ENCODE peak calls at places on chromosomes 1 and 21, in ten cellular contexts. One of them, this sample, is unnamed.

GRCh38 chr1:29379438-29380073 is 143.2 kb downstream of the PTPRU start:
- DNase-seq in HepG2: peak
- DNase-seq in K562: peak
- DNase-seq in transverse colon: no peak
- DNase-seq in suprapubic skin: no peak
- DNase-seq in HCT116: peak
- DNase-seq in H1: peak
- DNase-seq in spleen: no peak
- DNase-seq in stomach: no peak
- DNase-seq in endothelial cell of umbilical vein: peak
- DNase-seq in this sample: no peak

GRCh38 chr1:46459315-46459714 is 30.3 kb upstream of the DMBX1 start:
- DNase-seq in HepG2: no peak
- DNase-seq in spleen: no peak
- DNase-seq in transverse colon: no peak
- DNase-seq in H1: no peak
- DNase-seq in endothelial cell of umbilical vein: no peak
- DNase-seq in suprapubic skin: no peak
- DNase-seq in stomach: no peak
- DNase-seq in HCT116: no peak
- DNase-seq in K562: no peak
- DNase-seq in this sample: no peak

GRCh38 chr1:41020109-41020576 is 1.4 kb downstream of the SLFNL1 start:
- DNase-seq in K562: no peak
- DNase-seq in HepG2: no peak
- DNase-seq in suprapubic skin: no peak
- DNase-seq in transverse colon: no peak
- DNase-seq in endothelial cell of umbilical vein: no peak
- DNase-seq in HCT116: no peak
- DNase-seq in spleen: no peak
- DNase-seq in stomach: no peak
- DNase-seq in H1: no peak
- DNase-seq in this sample: no peak

GRCh38 chr21:25281134-25281533 is 326.1 kb downstream of the MRPL39 start:
- DNase-seq in transverse colon: no peak
- DNase-seq in K562: no peak
- DNase-seq in endothelial cell of umbilical vein: no peak
- DNase-seq in HepG2: no peak
- DNase-seq in suprapubic skin: no peak
- DNase-seq in stomach: no peak
- DNase-seq in HCT116: no peak
- DNase-seq in H1: no peak
- DNase-seq in spleen: no peak
- DNase-seq in this sample: no peak

GRCh38 chr1:16088996-16089395 is 15.5 kb upstream of the FAM131C start:
- DNase-seq in HCT116: no peak
- DNase-seq in transverse colon: no peak
- DNase-seq in K562: no peak
- DNase-seq in endothelial cell of umbilical vein: peak
- DNase-seq in stomach: no peak
- DNase-seq in HepG2: no peak
- DNase-seq in suprapubic skin: no peak
- DNase-seq in H1: no peak
- DNase-seq in spleen: no peak
- DNase-seq in this sample: no peak

GRCh38 chr1:184291701-184292100 is 95.1 kb upstream of the C1orf21 start:
- DNase-seq in HepG2: no peak
- DNase-seq in HCT116: no peak
- DNase-seq in K562: no peak
- DNase-seq in endothelial cell of umbilical vein: no peak
- DNase-seq in stomach: no peak
- DNase-seq in H1: no peak
- DNase-seq in suprapubic skin: no peak
- DNase-seq in transverse colon: no peak
- DNase-seq in spleen: no peak
- DNase-seq in this sample: no peak

GRCh38 chr1:190207733-190208132 is 269.9 kb downstream of the BRINP3 start:
- DNase-seq in HCT116: no peak
- DNase-seq in suprapubic skin: no peak
- DNase-seq in H1: no peak
- DNase-seq in spleen: no peak
- DNase-seq in HepG2: no peak
- DNase-seq in K562: no peak
- DNase-seq in stomach: no peak
- DNase-seq in endothelial cell of umbilical vein: no peak
- DNase-seq in transverse colon: no peak
- DNase-seq in this sample: no peak

GRCh38 chr21:31268090-31268489 is 76.0 kb downstream of the TIAM1 start:
- DNase-seq in transverse colon: no peak
- DNase-seq in spleen: no peak
- DNase-seq in HepG2: no peak
- DNase-seq in stomach: no peak
- DNase-seq in suprapubic skin: no peak
- DNase-seq in K562: no peak
- DNase-seq in endothelial cell of umbilical vein: no peak
- DNase-seq in HCT116: no peak
- DNase-seq in H1: no peak
- DNase-seq in this sample: no peak

GRCh38 chr1:84540759-84541158 is 33.5 kb downstream of the CTBS start:
- DNase-seq in K562: no peak
- DNase-seq in HCT116: no peak
- DNase-seq in H1: no peak
- DNase-seq in stomach: no peak
- DNase-seq in suprapubic skin: no peak
- DNase-seq in spleen: no peak
- DNase-seq in endothelial cell of umbilical vein: no peak
- DNase-seq in HepG2: no peak
- DNase-seq in transverse colon: no peak
- DNase-seq in this sample: no peak

GRCh38 chr1:84538599-84538998 is 32.2 kb upstream of the GNG5 start:
- DNase-seq in spleen: no peak
- DNase-seq in suprapubic skin: no peak
- DNase-seq in endothelial cell of umbilical vein: no peak
- DNase-seq in stomach: no peak
- DNase-seq in H1: no peak
- DNase-seq in transverse colon: no peak
- DNase-seq in HepG2: no peak
- DNase-seq in HCT116: no peak
- DNase-seq in K562: no peak
- DNase-seq in this sample: no peak

GRCh38 chr1:84539972-84540371 is 33.6 kb upstream of the GNG5 start:
- DNase-seq in HCT116: no peak
- DNase-seq in HepG2: no peak
- DNase-seq in suprapubic skin: no peak
- DNase-seq in spleen: no peak
- DNase-seq in stomach: no peak
- DNase-seq in H1: no peak
- DNase-seq in K562: no peak
- DNase-seq in transverse colon: no peak
- DNase-seq in endothelial cell of umbilical vein: no peak
- DNase-seq in this sample: no peak

DNA sequence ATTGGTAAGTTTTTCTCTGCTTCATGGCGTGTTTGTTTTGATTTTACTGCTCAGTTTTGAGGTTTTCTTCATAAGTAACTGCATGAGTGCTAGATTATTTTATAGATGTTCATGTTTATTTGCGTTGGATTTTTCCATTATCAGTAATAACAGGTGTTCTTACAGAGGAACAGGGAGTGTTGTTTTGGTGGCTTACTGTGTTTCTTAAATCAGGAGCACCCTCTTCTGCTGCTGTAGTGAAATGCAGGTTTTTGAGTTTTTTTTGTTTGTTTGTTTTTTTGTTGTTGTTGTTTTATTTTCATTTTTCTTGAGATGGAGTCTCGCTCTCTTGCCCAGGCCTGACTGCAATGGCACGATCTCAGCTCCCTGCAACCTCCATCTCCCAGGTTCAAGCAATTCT is 32.6 kb downstream of the CTBS start:
- DNase-seq in HCT116: peak
- DNase-seq in suprapubic skin: no peak
- DNase-seq in H1: no peak
- DNase-seq in HepG2: no peak
- DNase-seq in K562: no peak
- DNase-seq in transverse colon: no peak
- DNase-seq in endothelial cell of umbilical vein: no peak
- DNase-seq in spleen: no peak
- DNase-seq in stomach: no peak
- DNase-seq in this sample: no peak
- TF ChIP-seq CTCF in HCT116: peak
- TF ChIP-seq CTCF in suprapubic skin: no peak
- TF ChIP-seq CTCF in H1: peak
- TF ChIP-seq CTCF in HepG2: peak
- TF ChIP-seq CTCF in K562: peak
- TF ChIP-seq CTCF in transverse colon: peak
- TF ChIP-seq CTCF in endothelial cell of umbilical vein: no peak
- TF ChIP-seq CTCF in spleen: no peak
- TF ChIP-seq CTCF in stomach: no peak
- TF ChIP-seq CTCF in this sample: no peak

GRCh38 chr1:219277304-219277840 is 103.7 kb downstream of the LYPLAL1 start:
- DNase-seq in suprapubic skin: no peak
- DNase-seq in stomach: no peak
- DNase-seq in spleen: no peak
- DNase-seq in H1: no peak
- DNase-seq in K562: no peak
- DNase-seq in transverse colon: no peak
- DNase-seq in HepG2: peak
- DNase-seq in HCT116: no peak
- DNase-seq in endothelial cell of umbilical vein: peak
- DNase-seq in this sample: no peak
- TF ChIP-seq POLR2AphosphoS5 in suprapubic skin: no peak
- TF ChIP-seq POLR2AphosphoS5 in stomach: no peak
- TF ChIP-seq POLR2AphosphoS5 in spleen: no peak
- TF ChIP-seq POLR2AphosphoS5 in H1: no peak
- TF ChIP-seq POLR2AphosphoS5 in K562: no peak
- TF ChIP-seq POLR2AphosphoS5 in transverse colon: no peak
- TF ChIP-seq POLR2AphosphoS5 in HepG2: no peak
- TF ChIP-seq POLR2AphosphoS5 in HCT116: no peak
- TF ChIP-seq POLR2AphosphoS5 in endothelial cell of umbilical vein: no peak
- TF ChIP-seq POLR2AphosphoS5 in this sample: no peak

GRCh38 chr21:32415999-32416398 is 3.5 kb downstream of the EVA1C start:
- DNase-seq in H1: no peak
- DNase-seq in suprapubic skin: no peak
- DNase-seq in K562: no peak
- DNase-seq in HCT116: no peak
- DNase-seq in stomach: no peak
- DNase-seq in transverse colon: no peak
- DNase-seq in HepG2: no peak
- DNase-seq in endothelial cell of umbilical vein: no peak
- DNase-seq in spleen: no peak
- DNase-seq in this sample: no peak

GRCh38 chr21:32412998-32413504 is 545 bp downstream of the EVA1C start:
- DNase-seq in endothelial cell of umbilical vein: peak
- DNase-seq in suprapubic skin: peak
- DNase-seq in HCT116: no peak
- DNase-seq in spleen: peak
- DNase-seq in HepG2: no peak
- DNase-seq in H1: no peak
- DNase-seq in transverse colon: peak
- DNase-seq in stomach: peak
- DNase-seq in K562: no peak
- DNase-seq in this sample: no peak

GRCh38 chr21:32415451-32415850 is 2.9 kb downstream of the EVA1C start:
- DNase-seq in stomach: no peak
- DNase-seq in transverse colon: no peak
- DNase-seq in HepG2: no peak
- DNase-seq in spleen: no peak
- DNase-seq in H1: no peak
- DNase-seq in HCT116: no peak
- DNase-seq in K562: no peak
- DNase-seq in suprapubic skin: peak
- DNase-seq in endothelial cell of umbilical vein: no peak
- DNase-seq in this sample: no peak

GRCh38 chr21:32413697-32414578 is 1.4 kb downstream of the EVA1C start:
- DNase-seq in spleen: no peak
- DNase-seq in K562: no peak
- DNase-seq in transverse colon: peak
- DNase-seq in H1: no peak
- DNase-seq in HepG2: no peak
- DNase-seq in stomach: no peak
- DNase-seq in endothelial cell of umbilical vein: peak
- DNase-seq in HCT116: no peak
- DNase-seq in suprapubic skin: peak
- DNase-seq in this sample: no peak

DNA sequence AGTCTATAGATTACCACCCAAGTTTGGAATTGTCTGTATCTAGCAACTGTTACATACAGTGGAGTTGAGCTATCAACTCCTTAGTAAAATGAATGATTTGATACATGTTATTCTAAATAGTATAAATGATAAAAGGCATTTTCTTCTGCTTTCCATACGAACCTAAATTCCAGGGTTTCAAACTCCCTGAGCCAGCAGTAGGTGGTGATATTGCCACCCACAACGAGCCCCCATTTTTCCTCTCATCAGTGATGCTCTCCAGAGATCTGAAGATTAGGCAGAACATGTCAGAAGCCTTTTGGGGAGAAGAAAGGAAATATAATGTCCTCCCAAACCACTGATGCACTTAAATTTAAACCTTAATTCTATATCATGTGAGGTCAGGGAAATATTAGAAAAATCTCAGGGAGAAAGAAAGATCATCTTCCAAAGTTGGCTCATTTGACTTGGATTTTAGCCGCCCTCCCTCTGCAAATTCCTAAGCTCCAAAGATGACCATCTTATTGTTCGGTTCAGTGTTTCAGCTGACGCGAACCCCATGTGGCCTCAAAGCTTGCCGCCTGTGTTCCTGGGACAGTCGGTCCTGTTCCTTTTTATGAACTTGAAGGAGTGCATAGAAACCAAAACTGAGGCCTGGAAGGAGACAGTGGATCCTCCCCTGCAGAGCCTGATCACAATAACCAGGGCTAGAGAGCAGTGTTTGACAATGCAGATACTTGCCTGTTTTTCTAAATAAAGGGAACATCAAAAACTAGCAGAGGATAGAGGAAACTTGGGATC is 2.3 kb downstream of the EVA1C start:
- DNase-seq in spleen: no peak
- DNase-seq in HepG2: no peak
- DNase-seq in stomach: no peak
- DNase-seq in H1: no peak
- DNase-seq in K562: no peak
- DNase-seq in suprapubic skin: peak
- DNase-seq in HCT116: no peak
- DNase-seq in endothelial cell of umbilical vein: peak
- DNase-seq in transverse colon: no peak
- DNase-seq in this sample: no peak
- TF ChIP-seq POLR2A in spleen: no peak
- TF ChIP-seq POLR2A in HepG2: no peak
- TF ChIP-seq POLR2A in stomach: no peak
- TF ChIP-seq POLR2A in H1: no peak
- TF ChIP-seq POLR2A in K562: no peak
- TF ChIP-seq POLR2A in suprapubic skin: no peak
- TF ChIP-seq POLR2A in HCT116: no peak
- TF ChIP-seq POLR2A in endothelial cell of umbilical vein: no peak
- TF ChIP-seq POLR2A in transverse colon: no peak
- TF ChIP-seq POLR2A in this sample: no peak

GRCh38 chr1:154611150-154611865 is 3.3 kb upstream of the ADAR start:
- DNase-seq in spleen: no peak
- DNase-seq in stomach: no peak
- DNase-seq in K562: no peak
- DNase-seq in H1: no peak
- DNase-seq in suprapubic skin: no peak
- DNase-seq in transverse colon: no peak
- DNase-seq in HepG2: no peak
- DNase-seq in endothelial cell of umbilical vein: no peak
- DNase-seq in HCT116: no peak
- DNase-seq in this sample: no peak
- TF ChIP-seq CTCF in spleen: no peak
- TF ChIP-seq CTCF in stomach: no peak
- TF ChIP-seq CTCF in K562: no peak
- TF ChIP-seq CTCF in H1: no peak
- TF ChIP-seq CTCF in suprapubic skin: no peak
- TF ChIP-seq CTCF in transverse colon: no peak
- TF ChIP-seq CTCF in HepG2: no peak
- TF ChIP-seq CTCF in endothelial cell of umbilical vein: no peak
- TF ChIP-seq CTCF in HCT116: no peak
- TF ChIP-seq CTCF in this sample: no peak

This sample was measured in vagina.